ENCODE peak calls at places on chromosomes 11 and 22, in five cellular contexts. L is mammary epithelial cell, E is MM.1S, P is hepatocyte, J is GM23338. A is an unnamed sample.

GRCh38 chr11:72609045-72609444 is 65.2 kb downstream of the PDE2A start:
- DNase-seq in J (peak), E (peak), P (no peak), L (no peak), A (no peak)

GRCh38 chr11:65864758-65865471 is 4.7 kb downstream of the MUS81 start:
- DNase-seq in L (no peak), J (no peak), P (no peak), E (no peak), A (no peak)

GRCh38 chr22:39688186-39688768 is 117.7 kb downstream of the CACNA1I start:
- DNase-seq in L (no peak), J (no peak), P (no peak), E (no peak), A (no peak)

GRCh38 chr11:77819921-77820564 is 479 bp downstream of the RSF1 start:
- DNase-seq in J (peak), P (peak), E (peak), L (peak), A (peak)

GRCh38 chr11:1826552-1827094 is 8.2 kb upstream of the SYT8 start:
- DNase-seq in E (no peak), P (no peak), L (peak), J (peak), A (peak)

GRCh38 chr11:72235351-72236057 is 8.5 kb downstream of the PHOX2A start:
- DNase-seq in L (no peak), P (no peak), E (no peak), J (no peak), A (no peak)

GRCh38 chr11:61966673-61967176 is 709 bp downstream of the FTH1 start:
- DNase-seq in L (peak), J (peak), P (no peak), E (peak), A (no peak)

GRCh38 chr11:17208257-17208999 is 642 bp upstream of the PIK3C2A start:
- DNase-seq in E (peak), J (peak), P (peak), L (peak), A (peak)

GRCh38 chr22:44337658-44338004 is 24.9 kb upstream of the SHISAL1 start:
- DNase-seq in P (peak), L (peak), J (peak), E (no peak), A (peak)

GRCh38 chr11:95268386-95268785 is 37.4 kb upstream of the SESN3 start:
- DNase-seq in L (no peak), E (no peak), J (no peak), P (no peak), A (no peak)

GRCh38 chr11:124761301-124762021 is 629 bp downstream of the ESAM start:
- DNase-seq in E (no peak), P (no peak), L (no peak), J (peak), A (no peak)

GRCh38 chr11:111378773-111379499 is at the start of gene POU2AF1:
- DNase-seq in J (peak), P (no peak), E (peak), L (peak), A (peak)

GRCh38 chr11:109971184-109971523 is 122.0 kb upstream of the ZC3H12C start:
- DNase-seq in P (no peak), L (peak), J (peak), E (no peak), A (peak)

GRCh38 chr11:68550485-68550817 is 89.9 kb downstream of the PPP6R3 start:
- DNase-seq in P (no peak), E (no peak), J (no peak), L (no peak), A (peak)

GRCh38 chr11:68117896-68118470 is 3.2 kb downstream of the CHKA start:
- DNase-seq in J (peak), E (no peak), L (no peak), P (peak), A (no peak)

GRCh38 chr11:104946907-104947306 is 21.5 kb downstream of the CASP4 start:
- DNase-seq in E (peak), J (peak), P (peak), L (peak), A (peak)

GRCh38 chr11:111938687-111939160 is 1.6 kb downstream of the DIXDC1 start:
- DNase-seq in E (peak), P (no peak), J (peak), L (peak), A (peak)

GRCh38 chr11:30511408-30511807 is 74.7 kb downstream of the MPPED2 start:
- DNase-seq in J (no peak), P (no peak), L (no peak), E (no peak), A (no peak)

GRCh38 chr11:47306484-47306844 is 36.5 kb downstream of the MADD start:
- DNase-seq in L (no peak), P (no peak), J (no peak), E (no peak), A (no peak)

GRCh38 chr11:96878299-96879051 is 488.7 kb downstream of the JRKL start:
- DNase-seq in L (no peak), J (no peak), P (no peak), E (no peak), A (no peak)

GRCh38 chr11:128624269-128625170 is 37.2 kb upstream of the ETS1 start:
- DNase-seq in J (no peak), L (no peak), E (peak), P (no peak), A (no peak)

GRCh38 chr11:21268036-21268435 is 598.6 kb downstream of the NELL1 start:
- DNase-seq in J (peak), E (no peak), L (no peak), P (no peak), A (no peak)

GRCh38 chr11:129608711-129609110 is 206.9 kb upstream of the TMEM45B start:
- DNase-seq in J (no peak), E (no peak), P (no peak), L (peak), A (no peak)

GRCh38 chr22:46738961-46739870 is 1.2 kb upstream of the CERK start:
- DNase-seq in E (peak), P (peak), J (peak), L (no peak), A (no peak)

GRCh38 chr11:16070573-16070972 is 285.8 kb downstream of the SOX6 start:
- DNase-seq in E (no peak), J (peak), L (no peak), P (no peak), A (no peak)

GRCh38 chr11:19676508-19677379 is 35.9 kb upstream of the NAV2 start:
- DNase-seq in E (no peak), L (no peak), P (no peak), J (peak), A (no peak)

GRCh38 chr11:76205252-76206076 is 838 bp downstream of the WNT11 start:
- DNase-seq in J (no peak), P (peak), E (no peak), L (no peak), A (no peak)

GRCh38 chr11:70876685-70877084 is 375.7 kb downstream of the SHANK2 start:
- DNase-seq in J (no peak), E (no peak), L (no peak), P (no peak), A (no peak)

GRCh38 chr22:32531955-32532818 is 57.6 kb downstream of the FBXO7 start:
- DNase-seq in E (no peak), J (peak), L (peak), P (peak), A (peak)

GRCh38 chr11:35214181-35214770 is 75.3 kb downstream of the CD44 start:
- DNase-seq in P (no peak), L (no peak), J (no peak), E (no peak), A (no peak)

GRCh38 chr22:35540600-35541253 is at the start of gene RASD2:
- DNase-seq in L (peak), J (peak), P (peak), E (peak), A (no peak)

GRCh38 chr11:123525511-123525918 is 95.4 kb downstream of the GRAMD1B start:
- DNase-seq in L (no peak), E (no peak), P (no peak), J (peak), A (no peak)

GRCh38 chr11:110091995-110092576 is 1.1 kb upstream of the ZC3H12C start:
- DNase-seq in P (peak), E (no peak), J (peak), L (no peak), A (no peak)

GRCh38 chr11:123164732-123165450 is 30.2 kb downstream of the CLMP start:
- DNase-seq in E (no peak), P (no peak), J (no peak), L (no peak), A (no peak)

GRCh38 chr11:3866206-3866605 is 10.7 kb downstream of the STIM1 start:
- DNase-seq in P (no peak), J (peak), E (no peak), L (no peak), A (no peak)

GRCh38 chr22:38850941-38851849 is 7.4 kb upstream of the NPTXR start:
- DNase-seq in J (no peak), L (peak), E (no peak), P (peak), A (peak)

GRCh38 chr11:84408946-84409411 is 1122.8 kb upstream of the CCDC90B start:
- DNase-seq in L (peak), E (no peak), P (no peak), J (peak), A (peak)

GRCh38 chr11:74141274-74141695 is 29.5 kb downstream of the C2CD3 start:
- DNase-seq in L (peak), J (peak), E (no peak), P (peak), A (peak)

GRCh38 chr11:35288817-35289541 is 130.4 kb downstream of the SLC1A2 start:
- DNase-seq in J (no peak), L (peak), P (no peak), E (peak), A (peak)

GRCh38 chr22:49266561-49267519 is 560.8 kb downstream of the BRD1 start:
- DNase-seq in L (no peak), E (peak), P (no peak), J (no peak), A (no peak)
- TF ChIP-seq EZH2 in L (no peak), E (no peak), P (no peak), J (no peak), A (no peak)

GRCh38 chr22:41913842-41914534 is 886 bp downstream of the SHISA8 start:
- DNase-seq in E (no peak), L (no peak), P (no peak), J (peak), A (no peak)

GRCh38 chr22:41916745-41917358 is 2.0 kb upstream of the SHISA8 start:
- DNase-seq in J (no peak), P (no peak), E (no peak), L (no peak), A (no peak)

GRCh38 chr22:41914611-41915034 is 251 bp downstream of the SHISA8 start:
- DNase-seq in P (no peak), L (no peak), J (no peak), E (no peak), A (no peak)

GRCh38 chr22:41915783-41916493 is 1.1 kb upstream of the SHISA8 start:
- DNase-seq in J (no peak), P (no peak), E (no peak), L (no peak), A (no peak)

GRCh38 chr22:41915035-41915782 is at the start of gene SHISA8:
- DNase-seq in L (peak), P (peak), E (peak), J (peak), A (peak)
- TF ChIP-seq EZH2 in L (no peak), P (peak), E (no peak), J (peak), A (peak)

DNA sequence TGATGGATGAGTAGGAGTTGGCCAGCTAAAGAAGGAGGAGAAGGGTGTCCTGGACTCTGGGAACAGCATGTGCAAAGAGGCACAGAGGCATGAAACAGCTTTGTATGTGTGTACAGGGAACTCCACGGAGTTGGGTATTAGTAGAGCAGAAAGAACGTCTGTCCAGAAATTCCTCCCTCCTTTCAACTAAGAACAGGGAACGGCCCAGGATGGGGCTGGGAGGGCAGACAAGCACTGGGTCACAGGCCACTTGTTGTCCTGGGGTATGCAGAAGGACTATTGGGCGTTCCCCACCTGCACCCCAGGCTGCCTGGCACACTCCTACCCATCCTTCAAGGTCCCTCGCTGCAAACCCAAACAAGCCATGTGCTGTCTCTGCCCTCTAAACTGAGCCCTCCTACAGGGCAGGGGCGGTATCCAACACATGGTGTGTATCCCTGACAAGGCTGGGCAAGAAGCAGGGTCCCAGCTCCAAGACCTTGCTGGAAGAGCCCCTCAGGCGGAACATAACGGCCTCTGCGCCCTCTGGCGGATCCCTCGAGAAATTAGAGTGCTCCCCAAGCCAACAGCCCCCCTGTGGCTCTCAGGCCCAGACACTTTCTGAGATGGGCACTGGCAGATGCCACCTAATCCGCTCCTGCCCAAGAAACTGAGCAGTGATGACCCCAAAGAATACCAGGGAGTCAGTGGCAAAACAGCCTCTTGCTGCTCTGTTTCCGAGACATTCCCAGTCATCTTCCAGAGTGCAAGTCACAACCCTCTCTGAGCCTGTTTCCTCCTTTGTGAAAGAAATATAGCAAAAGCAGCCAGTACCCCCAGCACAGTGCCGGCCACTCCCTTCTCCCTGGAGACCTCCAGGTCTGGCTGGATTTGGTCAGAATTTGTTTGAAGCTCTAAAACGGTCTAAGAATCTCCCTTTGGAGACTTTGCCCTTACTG is 1.6 kb upstream of the ELFN2 start:
- DNase-seq in P (peak), J (peak), E (peak), L (no peak), A (peak)
- TF ChIP-seq EZH2 in P (no peak), J (no peak), E (no peak), L (no peak), A (no peak)

DNA sequence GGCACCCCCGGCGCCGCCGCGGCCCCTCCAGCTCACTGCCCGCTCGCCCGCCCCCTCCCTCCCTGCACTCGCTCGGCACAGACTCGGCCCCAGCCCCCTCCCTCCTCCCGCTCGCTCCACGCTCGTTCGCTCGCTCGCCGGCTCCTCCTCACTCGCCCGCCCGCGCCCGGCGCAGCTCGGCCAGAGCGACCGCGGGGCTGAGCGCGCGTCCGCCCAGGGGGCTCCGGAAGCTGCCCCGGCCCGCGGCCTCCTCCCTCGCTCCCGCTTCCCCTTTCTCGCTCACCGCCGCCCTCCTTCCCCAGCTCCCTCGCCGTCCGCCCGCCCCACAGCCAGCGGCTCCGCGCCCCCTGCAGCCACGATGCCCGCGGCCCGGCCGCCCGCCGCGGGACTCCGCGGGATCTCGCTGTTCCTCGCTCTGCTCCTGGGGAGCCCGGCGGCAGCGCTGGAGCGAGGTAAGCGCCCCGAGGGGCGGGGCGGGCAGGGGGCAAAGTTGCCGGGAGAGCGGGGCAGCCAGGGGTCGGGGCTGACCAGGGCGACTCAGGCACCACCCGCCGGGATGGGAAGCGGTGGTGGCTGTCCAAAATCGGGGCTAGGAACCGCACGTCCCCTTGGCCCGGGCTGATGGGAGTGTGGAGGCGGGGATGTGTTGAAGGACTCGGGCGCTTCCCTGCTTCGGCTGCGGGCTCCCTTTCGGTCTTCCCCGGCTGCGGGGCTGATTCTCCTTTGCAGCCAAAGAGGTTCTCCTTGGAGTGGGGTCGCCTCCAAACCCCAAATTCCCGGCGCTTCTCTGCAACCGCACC is at the start of gene SEZ6L:
- DNase-seq in E (no peak), P (peak), L (no peak), J (peak), A (no peak)
- TF ChIP-seq EZH2 in E (no peak), P (peak), L (no peak), J (no peak), A (no peak)

GRCh38 chr11:8871283-8871775 is 39.7 kb upstream of the AKIP1 start:
- DNase-seq in J (peak), P (peak), E (no peak), L (peak), A (peak)
- TF ChIP-seq EZH2 in J (no peak), P (no peak), E (no peak), L (no peak), A (no peak)

DNA sequence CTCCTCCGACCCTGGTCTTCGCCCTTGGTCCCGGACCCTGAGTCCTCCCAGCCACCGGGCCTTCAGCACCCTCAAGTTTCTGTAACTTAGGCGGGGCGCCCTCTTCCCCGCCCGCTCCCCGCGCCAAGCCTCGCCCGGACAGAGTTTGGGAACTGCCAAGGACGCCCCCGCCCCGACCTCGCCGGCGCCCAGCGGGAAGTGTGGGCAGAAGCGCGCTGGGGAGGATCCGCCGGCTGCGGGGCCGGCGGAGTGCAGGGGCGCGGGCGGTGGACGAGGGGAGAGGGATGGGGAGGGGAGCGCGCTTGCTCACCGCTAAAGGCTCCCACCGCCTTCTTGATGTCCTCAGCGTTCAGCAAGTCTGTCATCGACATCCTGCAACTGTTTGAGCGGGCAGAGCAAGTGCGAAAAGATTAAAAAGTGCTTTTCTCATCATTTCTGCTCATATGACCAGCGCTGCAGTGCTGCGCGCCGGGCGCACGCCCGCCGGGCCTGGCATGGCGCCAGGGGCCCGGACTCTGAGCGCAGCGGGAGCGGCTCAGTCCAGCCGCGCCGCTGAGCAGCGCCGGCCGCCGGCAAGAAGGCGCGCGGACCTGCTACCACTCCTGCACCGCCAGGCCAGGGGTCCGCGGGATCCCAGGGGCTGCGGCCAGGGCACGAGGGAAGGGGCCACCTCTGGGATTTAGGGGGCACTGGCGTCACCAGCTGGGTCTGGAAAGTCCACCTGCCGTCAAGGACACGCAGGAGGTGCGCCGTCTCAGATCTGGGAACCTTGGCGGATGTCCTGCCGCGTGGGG is at the start of gene PVALB:
- DNase-seq in J (peak), P (peak), E (peak), L (peak), A (peak)
- TF ChIP-seq EZH2 in J (peak), P (peak), E (no peak), L (peak), A (peak)

GRCh38 chr11:59172345-59173079 is 580 bp downstream of the DTX4 start:
- DNase-seq in P (peak), E (peak), J (peak), L (peak), A (no peak)
- TF ChIP-seq EZH2 in P (no peak), E (no peak), J (no peak), L (no peak), A (peak)

GRCh38 chr11:27473017-27473406 is 422 bp upstream of the LGR4 start:
- DNase-seq in P (peak), J (no peak), L (no peak), E (no peak), A (no peak)

GRCh38 chr11:27470166-27470565 is 2.4 kb downstream of the LGR4 start:
- DNase-seq in E (no peak), P (no peak), L (no peak), J (no peak), A (no peak)

GRCh38 chr11:27471067-27471587 is 1.5 kb downstream of the LGR4 start:
- DNase-seq in P (peak), J (peak), L (peak), E (no peak), A (no peak)

GRCh38 chr11:27471588-27472397 is 797 bp downstream of the LGR4 start:
- DNase-seq in E (peak), P (peak), J (peak), L (peak), A (no peak)

GRCh38 chr11:27472398-27473016 is at the start of gene LGR4:
- DNase-seq in L (peak), J (peak), E (peak), P (peak), A (peak)
- TF ChIP-seq EZH2 in L (no peak), J (no peak), E (no peak), P (no peak), A (no peak)

A was measured in astrocyte.